ENCODE peak calls at places on chromosomes 16 and 17, in seven cellular contexts. G is H1, E is sigmoid colon, U is left ventricle myocardium inferior, M is adrenal gland, A is uterus, I is HL-60. Z is an unnamed sample. For H3K27me3, the result is how much of the 10 kb centered on the place peaks cover.

GRCh38 chr17:57604771-57605733 is 140.0 kb downstream of the CCDC182 start:
- DNase-seq in M (peak), I (peak), U (peak), A (peak), G (no peak), E (peak), Z (no peak)

GRCh38 chr16:4850211-4850610 is 2.9 kb downstream of the UBN1 start:
- DNase-seq in M (no peak), G (no peak), U (no peak), E (no peak), A (no peak), I (no peak), Z (no peak)

GRCh38 chr16:11136600-11136999 is 119.4 kb downstream of the SOCS1 start:
- DNase-seq in U (peak), M (peak), E (no peak), A (no peak), G (no peak), I (no peak), Z (no peak)

GRCh38 chr17:7217113-7217987 is 2.3 kb downstream of the DLG4 start:
- DNase-seq in A (peak), I (peak), U (peak), E (peak), M (peak), G (peak), Z (no peak)

GRCh38 chr17:42518046-42518754 is 17.8 kb upstream of the NAGLU start:
- DNase-seq in M (peak), E (peak), A (peak), U (peak), I (peak), G (no peak), Z (peak)

GRCh38 chr17:47363171-47363570 is 39.4 kb downstream of the EFCAB13 start:
- DNase-seq in U (no peak), E (no peak), G (no peak), M (no peak), I (no peak), A (no peak), Z (no peak)

GRCh38 chr16:50985733-50986132 is 165.3 kb downstream of the SALL1 start:
- DNase-seq in U (no peak), I (no peak), M (no peak), A (no peak), G (no peak), E (no peak), Z (no peak)

GRCh38 chr16:81599034-81599744 is 154.6 kb downstream of the CMIP start:
- DNase-seq in U (no peak), A (no peak), I (no peak), G (no peak), M (no peak), E (no peak), Z (no peak)

GRCh38 chr16:77759821-77760220 is 28.5 kb upstream of the VAT1L start:
- DNase-seq in G (no peak), M (no peak), E (no peak), U (no peak), A (no peak), I (no peak), Z (no peak)

GRCh38 chr17:68006797-68007196 is 10.5 kb upstream of the C17orf58 start:
- DNase-seq in U (peak), E (no peak), A (no peak), I (no peak), G (no peak), M (peak), Z (no peak)

GRCh38 chr16:14011006-14011405 is 60.1 kb upstream of the MRTFB start:
- DNase-seq in U (no peak), I (no peak), E (no peak), G (no peak), M (no peak), A (no peak), Z (no peak)

GRCh38 chr17:67443931-67444597 is 67.0 kb downstream of the PITPNC1 start:
- DNase-seq in E (peak), A (peak), I (no peak), M (peak), G (no peak), U (no peak), Z (peak)

GRCh38 chr16:69111831-69112230 is 6.4 kb downstream of the HAS3 start:
- DNase-seq in I (no peak), A (no peak), M (no peak), G (no peak), E (no peak), U (no peak), Z (no peak)

GRCh38 chr16:88064011-88064888 is 113.0 kb downstream of the BANP start:
- DNase-seq in E (no peak), I (no peak), A (no peak), U (peak), G (no peak), M (no peak), Z (no peak)

GRCh38 chr17:72166040-72166439 is 45.2 kb downstream of the SOX9 start:
- DNase-seq in G (peak), U (no peak), E (no peak), M (peak), I (no peak), A (no peak), Z (no peak)

GRCh38 chr16:77569406-77569805 is 134.6 kb upstream of the ADAMTS18 start:
- DNase-seq in E (no peak), G (no peak), U (no peak), A (no peak), I (no peak), M (peak), Z (no peak)

GRCh38 chr17:67441052-67441738 is 64.1 kb downstream of the PITPNC1 start:
- DNase-seq in I (peak), M (peak), E (no peak), A (no peak), U (no peak), G (no peak), Z (peak)

GRCh38 chr16:29876186-29876577 is 13.2 kb upstream of the CDIPT start:
- DNase-seq in A (no peak), M (no peak), I (no peak), E (no peak), U (no peak), G (no peak), Z (no peak)

GRCh38 chr17:31435581-31435980 is 44.1 kb downstream of the RAB11FIP4 start:
- DNase-seq in M (no peak), E (no peak), G (no peak), A (no peak), I (no peak), U (no peak), Z (no peak)

GRCh38 chr16:69831212-69832123 is 69.3 kb downstream of the WWP2 start:
- DNase-seq in I (no peak), A (no peak), U (no peak), E (no peak), M (no peak), G (no peak), Z (peak)

GRCh38 chr17:7204335-7204734 is 15.3 kb downstream of the DLG4 start:
- DNase-seq in I (no peak), U (no peak), G (no peak), M (no peak), E (no peak), A (peak), Z (no peak)

GRCh38 chr17:43840814-43841213 is 6.2 kb upstream of the CD300LG start:
- DNase-seq in M (no peak), A (no peak), E (no peak), U (no peak), G (no peak), I (no peak), Z (no peak)

GRCh38 chr17:50280068-50280467 is 5.8 kb downstream of the TMEM92 start:
- DNase-seq in A (no peak), I (no peak), U (no peak), G (no peak), E (no peak), M (no peak), Z (no peak)

GRCh38 chr16:87044829-87045228 is 272.4 kb downstream of the C16orf95 start:
- DNase-seq in I (no peak), U (no peak), M (no peak), G (no peak), A (no peak), E (peak), Z (no peak)

GRCh38 chr17:1946021-1946932 is 78.9 kb downstream of the RTN4RL1 start:
- DNase-seq in E (no peak), I (no peak), G (no peak), A (no peak), U (no peak), M (no peak), Z (no peak)

GRCh38 chr16:29745853-29746345 is at the start of gene C16orf54:
- DNase-seq in I (peak), A (peak), U (peak), M (peak), G (peak), E (peak), Z (no peak)

GRCh38 chr17:17042851-17043667 is 802 bp downstream of the MPRIP start:
- DNase-seq in A (peak), M (peak), I (no peak), E (no peak), G (no peak), U (no peak), Z (no peak)

GRCh38 chr17:4658478-4659305 is 17.2 kb upstream of the ALOX15 start:
- DNase-seq in I (no peak), E (no peak), G (no peak), A (no peak), M (no peak), U (no peak), Z (no peak)

GRCh38 chr16:80707686-80708085 is 96.7 kb downstream of the CDYL2 start:
- DNase-seq in A (no peak), E (no peak), U (no peak), I (no peak), G (no peak), M (no peak), Z (no peak)

GRCh38 chr17:46832306-46832895 is 13.9 kb upstream of the WNT3 start:
- DNase-seq in I (no peak), E (no peak), A (no peak), U (no peak), M (no peak), G (no peak), Z (no peak)

GRCh38 chr17:80818871-80819270 is 172.8 kb upstream of the CHMP6 start:
- DNase-seq in G (no peak), U (no peak), E (no peak), A (no peak), I (no peak), M (no peak), Z (no peak)

GRCh38 chr17:76561799-76562268 is 22.0 kb downstream of the PRCD start:
- DNase-seq in U (no peak), G (no peak), E (no peak), M (peak), I (no peak), A (no peak), Z (no peak)

GRCh38 chr16:19974607-19975006 is 90.0 kb upstream of the GPRC5B start:
- DNase-seq in I (no peak), A (no peak), U (no peak), G (no peak), E (no peak), M (no peak), Z (no peak)

GRCh38 chr17:82107341-82107860 is 9.4 kb upstream of the FASN start:
- DNase-seq in U (peak), M (no peak), E (peak), I (no peak), A (peak), G (peak), Z (no peak)

GRCh38 chr16:86665319-86665675 is 86.9 kb downstream of the FOXL1 start:
- DNase-seq in U (no peak), M (no peak), A (no peak), E (no peak), I (no peak), G (no peak), Z (no peak)

GRCh38 chr16:26664086-26664485 is 402.6 kb upstream of the C16orf82 start:
- DNase-seq in G (no peak), I (no peak), U (no peak), A (no peak), M (no peak), E (no peak), Z (no peak)

GRCh38 chr16:52861614-52862022 is 191.1 kb downstream of the CHD9NB start:
- DNase-seq in E (no peak), M (no peak), A (no peak), I (no peak), U (no peak), G (peak), Z (no peak)

DNA sequence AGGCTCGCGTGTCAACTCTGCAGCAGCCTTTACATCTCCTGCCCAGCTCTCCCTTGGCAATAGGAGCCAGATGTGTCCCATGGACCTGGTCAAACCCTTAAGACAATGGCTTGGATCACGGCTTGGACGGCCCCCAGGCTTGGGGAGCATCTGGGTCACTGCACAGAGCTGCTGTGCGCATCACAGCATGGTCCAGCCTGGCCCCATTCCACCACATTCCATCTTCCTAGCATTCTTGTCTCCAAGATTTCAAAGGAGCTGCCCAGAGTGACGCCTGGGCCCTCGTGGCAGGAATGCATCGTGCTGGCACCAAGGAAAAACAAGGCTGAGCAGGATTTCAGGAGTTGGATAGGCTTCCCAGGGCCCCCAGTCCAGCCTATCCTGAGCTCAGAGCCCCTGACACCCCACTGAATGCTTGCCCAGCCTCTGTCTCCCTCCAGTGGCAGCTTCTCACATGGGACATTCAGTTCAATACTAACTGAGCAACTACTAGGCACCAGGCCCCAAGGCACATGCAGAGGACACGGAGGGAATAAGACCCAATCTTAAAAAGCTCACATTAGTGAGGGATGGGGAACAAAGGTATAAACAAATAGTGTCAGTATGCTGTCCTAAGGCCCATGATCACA is 34.3 kb downstream of the TK2 start:
- DNase-seq in G (peak), M (no peak), I (peak), U (no peak), E (peak), A (no peak), Z (no peak)
- TF ChIP-seq CTCF in G (peak), M (peak), I (peak), U (peak), E (no peak), A (peak), Z (peak)

GRCh38 chr17:45223541-45224528 is 2.1 kb downstream of the FMNL1 start:
- DNase-seq in E (no peak), U (no peak), M (no peak), I (peak), A (no peak), G (no peak), Z (no peak)

GRCh38 chr17:45225964-45226530 is 4.4 kb downstream of the FMNL1 start:
- DNase-seq in A (no peak), G (no peak), E (peak), I (peak), M (peak), U (peak), Z (no peak)

GRCh38 chr17:45225051-45225700 is 3.5 kb downstream of the FMNL1 start:
- DNase-seq in A (no peak), G (no peak), E (no peak), M (no peak), I (peak), U (no peak), Z (no peak)

GRCh38 chr17:45222994-45223540 is 1.4 kb downstream of the FMNL1 start:
- DNase-seq in I (no peak), M (no peak), U (no peak), E (no peak), G (no peak), A (no peak), Z (no peak)

DNA sequence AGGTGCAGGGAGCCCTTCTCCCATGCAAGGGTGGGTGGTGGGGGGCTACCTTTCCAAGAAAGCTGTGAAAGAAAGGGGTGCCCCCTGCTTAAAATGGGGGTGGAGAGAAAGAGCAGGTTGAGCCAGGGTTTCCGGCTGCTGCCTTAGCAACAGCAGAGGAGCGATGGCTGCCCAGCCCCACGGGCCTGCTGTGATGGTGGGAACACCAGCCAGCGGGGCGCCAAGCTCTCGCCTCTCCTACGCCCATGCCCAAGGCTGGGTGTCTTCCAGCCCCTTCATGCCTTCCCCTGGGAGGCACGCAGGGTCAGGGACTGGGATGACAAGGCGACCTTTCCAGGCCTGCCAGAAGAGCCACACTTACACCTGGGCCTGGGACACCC is 3.0 kb downstream of the FMNL1 start:
- DNase-seq in U (no peak), M (no peak), A (no peak), I (no peak), G (no peak), E (no peak), Z (no peak)
- H3K4me3 ChIP-seq in U (peak), M (no peak), A (no peak), I (peak), G (no peak), E (no peak), Z (no peak)

GRCh38 chr16:85329999-85330693 is 217.9 kb upstream of the CIBAR2 start:
- DNase-seq in A (no peak), E (no peak), U (no peak), I (no peak), M (no peak), G (no peak), Z (no peak)
- H3K27me3 ChIP-seq in A (under half), E (under half), U (under half), I (under half), M (under half), G (under half), Z (under half)

GRCh38 chr16:49200223-49200820 is 81.3 kb downstream of the CBLN1 start:
- DNase-seq in M (no peak), U (peak), I (no peak), G (no peak), A (no peak), E (no peak), Z (no peak)
- TF ChIP-seq CTCF in M (no peak), U (no peak), I (no peak), G (no peak), A (no peak), E (no peak), Z (no peak)

GRCh38 chr16:31143036-31143888 is 6.6 kb downstream of the PRSS36 start:
- DNase-seq in I (no peak), A (peak), U (no peak), E (peak), G (peak), M (no peak), Z (no peak)
- H3K4me3 ChIP-seq in I (no peak), A (peak), U (peak), E (peak), G (peak), M (no peak), Z (peak)

DNA sequence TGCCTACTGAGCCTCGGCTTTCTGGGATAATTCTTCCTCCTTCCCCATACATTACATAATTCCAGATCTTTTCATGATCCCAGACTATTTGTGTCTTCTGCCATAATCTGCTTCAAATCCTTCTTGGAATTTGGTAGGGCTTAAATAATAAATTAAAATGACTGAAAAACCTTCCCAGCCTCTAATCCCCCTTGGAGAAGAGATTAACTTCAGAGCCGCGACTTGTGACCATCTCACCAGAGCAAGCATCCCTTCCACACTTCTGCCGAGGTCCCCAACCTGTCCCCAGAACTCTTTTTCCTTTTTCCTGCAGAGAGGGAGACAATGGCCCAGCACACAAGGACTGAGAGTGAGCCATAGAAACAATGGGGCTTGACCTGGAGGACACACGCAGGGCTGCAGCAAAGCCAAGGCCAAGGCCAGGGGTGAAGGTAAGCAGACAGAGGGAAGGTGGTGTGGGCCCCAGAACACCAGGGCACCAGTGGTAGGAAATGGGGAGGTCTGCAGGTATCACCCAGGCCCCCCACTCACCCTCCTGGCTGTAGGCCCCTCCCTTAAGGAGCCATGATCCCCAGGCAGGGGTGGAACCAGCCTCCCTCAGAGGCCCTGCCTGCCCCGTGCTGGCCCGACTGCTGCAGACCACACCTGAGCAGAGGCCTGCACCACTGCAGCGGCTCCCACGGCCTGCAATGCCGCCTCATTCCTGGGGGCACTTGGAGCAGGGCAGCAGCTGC is 9.6 kb upstream of the BCAR1 start:
- DNase-seq in G (no peak), I (no peak), M (no peak), E (no peak), A (no peak), U (no peak), Z (no peak)
- H3K27me3 ChIP-seq in G (under half), I (half or more), M (under half), E (under half), A (under half), U (under half), Z (under half)

DNA sequence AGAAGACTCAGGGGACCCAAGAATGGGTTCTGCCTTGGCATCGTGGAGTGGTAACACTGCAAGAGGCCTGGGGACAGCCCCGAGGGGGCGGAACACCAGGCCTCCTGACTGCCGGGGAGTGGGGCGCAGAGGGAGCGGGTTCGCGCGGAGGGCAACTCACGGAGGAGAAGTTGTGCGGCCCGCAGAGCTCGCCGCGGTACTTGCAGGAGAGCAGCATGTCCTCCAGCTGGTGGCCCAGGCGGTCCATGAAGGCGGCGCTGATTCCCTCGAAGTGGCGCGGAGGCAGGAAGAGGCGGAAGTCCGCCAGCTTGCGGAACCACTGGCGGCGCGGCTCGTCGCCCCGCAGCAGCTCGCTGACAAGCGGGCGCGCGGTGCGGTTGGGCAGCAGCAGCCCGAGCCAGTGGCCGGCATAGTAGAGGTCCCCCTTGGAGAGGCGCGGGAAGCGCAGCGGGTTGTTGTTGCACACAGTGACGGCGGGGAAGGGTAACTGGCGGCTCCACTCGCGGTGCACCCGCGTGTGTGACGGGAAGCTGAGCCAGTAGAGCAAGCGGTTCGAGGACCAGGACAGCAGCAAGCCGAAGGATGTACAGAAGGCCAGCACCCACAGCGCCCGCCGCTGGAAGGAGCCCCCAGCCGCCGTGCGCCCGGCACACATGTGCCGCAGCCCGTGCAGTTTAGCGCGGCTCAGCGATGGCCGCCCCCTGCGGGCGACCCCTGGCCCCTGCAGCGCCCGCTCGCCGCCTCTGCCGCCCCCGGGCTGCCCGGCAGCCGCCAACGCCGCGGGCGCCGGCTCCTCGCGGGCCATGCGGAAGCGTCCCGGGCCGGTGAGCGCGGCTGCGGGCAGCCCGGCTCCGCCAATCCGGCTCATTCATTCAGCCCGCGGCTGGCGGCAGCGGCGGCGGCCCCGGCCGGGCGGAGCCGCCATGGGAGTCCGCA is 1.6 kb downstream of the ASIC2 start:
- DNase-seq in M (peak), G (peak), I (peak), U (no peak), A (no peak), E (no peak), Z (no peak)
- TF ChIP-seq CTCF in M (peak), G (peak), I (no peak), U (no peak), A (peak), E (no peak), Z (no peak)